ENCODE peak calls at places on chromosomes 2 and 18, in six cellular contexts. One of them, this sample, is unnamed.

GRCh38 chr2:202530038-202530437 is 104.7 kb upstream of the FAM117B start:
- DNase-seq in glomerular endothelial cell: no peak
- DNase-seq in GM20000: no peak
- DNase-seq in left cardiac atrium: no peak
- DNase-seq in NAMALWA: no peak
- DNase-seq in T-cell: no peak
- DNase-seq in this sample: no peak

GRCh38 chr2:84022810-84023431 is 436.2 kb downstream of the SUCLG1 start:
- DNase-seq in glomerular endothelial cell: peak
- DNase-seq in GM20000: peak
- DNase-seq in left cardiac atrium: no peak
- DNase-seq in NAMALWA: peak
- DNase-seq in T-cell: no peak
- DNase-seq in this sample: no peak

GRCh38 chr2:213065583-213066444 is 85.6 kb downstream of the IKZF2 start:
- DNase-seq in glomerular endothelial cell: no peak
- DNase-seq in GM20000: peak
- DNase-seq in left cardiac atrium: peak
- DNase-seq in NAMALWA: no peak
- DNase-seq in T-cell: no peak
- DNase-seq in this sample: peak

GRCh38 chr2:162126145-162126926 is 25.7 kb downstream of the GCG start:
- DNase-seq in glomerular endothelial cell: no peak
- DNase-seq in GM20000: peak
- DNase-seq in left cardiac atrium: no peak
- DNase-seq in NAMALWA: peak
- DNase-seq in T-cell: no peak
- DNase-seq in this sample: no peak

GRCh38 chr2:106816974-106817373 is 69.0 kb downstream of the ST6GAL2 start:
- DNase-seq in glomerular endothelial cell: no peak
- DNase-seq in GM20000: no peak
- DNase-seq in left cardiac atrium: peak
- DNase-seq in NAMALWA: no peak
- DNase-seq in T-cell: no peak
- DNase-seq in this sample: no peak

GRCh38 chr18:12394428-12394827 is 13.3 kb upstream of the PRELID3A start:
- DNase-seq in glomerular endothelial cell: no peak
- DNase-seq in GM20000: no peak
- DNase-seq in left cardiac atrium: no peak
- DNase-seq in NAMALWA: no peak
- DNase-seq in T-cell: no peak
- DNase-seq in this sample: no peak

GRCh38 chr2:226813148-226813701 is 13.6 kb upstream of the IRS1 start:
- DNase-seq in glomerular endothelial cell: no peak
- DNase-seq in GM20000: no peak
- DNase-seq in left cardiac atrium: no peak
- DNase-seq in NAMALWA: peak
- DNase-seq in T-cell: no peak
- DNase-seq in this sample: no peak

GRCh38 chr2:10265328-10266132 is 37.2 kb upstream of the HPCAL1 start:
- DNase-seq in glomerular endothelial cell: no peak
- DNase-seq in GM20000: no peak
- DNase-seq in left cardiac atrium: peak
- DNase-seq in NAMALWA: no peak
- DNase-seq in T-cell: no peak
- DNase-seq in this sample: no peak

GRCh38 chr18:55322176-55322735 is 265.7 kb downstream of the TCF4 start:
- DNase-seq in glomerular endothelial cell: peak
- DNase-seq in GM20000: peak
- DNase-seq in left cardiac atrium: peak
- DNase-seq in NAMALWA: peak
- DNase-seq in T-cell: no peak
- DNase-seq in this sample: peak

GRCh38 chr2:157933549-157933948 is 57.4 kb upstream of the ACVR1 start:
- DNase-seq in glomerular endothelial cell: no peak
- DNase-seq in GM20000: no peak
- DNase-seq in left cardiac atrium: no peak
- DNase-seq in NAMALWA: no peak
- DNase-seq in T-cell: no peak
- DNase-seq in this sample: peak

GRCh38 chr2:143034292-143035074 is 94.7 kb upstream of the ARHGAP15 start:
- DNase-seq in glomerular endothelial cell: peak
- DNase-seq in GM20000: peak
- DNase-seq in left cardiac atrium: peak
- DNase-seq in NAMALWA: peak
- DNase-seq in T-cell: peak
- DNase-seq in this sample: no peak

GRCh38 chr2:66445076-66445724 is 10.3 kb downstream of the MEIS1 start:
- DNase-seq in glomerular endothelial cell: no peak
- DNase-seq in GM20000: no peak
- DNase-seq in left cardiac atrium: peak
- DNase-seq in NAMALWA: no peak
- DNase-seq in T-cell: no peak
- DNase-seq in this sample: peak

GRCh38 chr2:114548151-114548550 is 105.7 kb downstream of the DPP10 start:
- DNase-seq in glomerular endothelial cell: no peak
- DNase-seq in GM20000: no peak
- DNase-seq in left cardiac atrium: no peak
- DNase-seq in NAMALWA: no peak
- DNase-seq in T-cell: no peak
- DNase-seq in this sample: no peak

GRCh38 chr2:200631287-200631686 is 45.5 kb downstream of the AOX1 start:
- DNase-seq in glomerular endothelial cell: no peak
- DNase-seq in GM20000: no peak
- DNase-seq in left cardiac atrium: no peak
- DNase-seq in NAMALWA: no peak
- DNase-seq in T-cell: no peak
- DNase-seq in this sample: no peak

GRCh38 chr18:72460210-72460680 is 83.9 kb downstream of the CBLN2 start:
- DNase-seq in glomerular endothelial cell: no peak
- DNase-seq in GM20000: no peak
- DNase-seq in left cardiac atrium: no peak
- DNase-seq in NAMALWA: no peak
- DNase-seq in T-cell: no peak
- DNase-seq in this sample: no peak

GRCh38 chr2:219291910-219292490 is 12.8 kb downstream of the DNAJB2 start:
- DNase-seq in glomerular endothelial cell: no peak
- DNase-seq in GM20000: no peak
- DNase-seq in left cardiac atrium: no peak
- DNase-seq in NAMALWA: no peak
- DNase-seq in T-cell: no peak
- DNase-seq in this sample: no peak

GRCh38 chr2:53941749-53942148 is 29.0 kb downstream of the PSME4 start:
- DNase-seq in glomerular endothelial cell: no peak
- DNase-seq in GM20000: peak
- DNase-seq in left cardiac atrium: no peak
- DNase-seq in NAMALWA: no peak
- DNase-seq in T-cell: no peak
- DNase-seq in this sample: no peak

GRCh38 chr2:205166749-205167148 is 515.6 kb upstream of the NRP2 start:
- DNase-seq in glomerular endothelial cell: no peak
- DNase-seq in GM20000: no peak
- DNase-seq in left cardiac atrium: no peak
- DNase-seq in NAMALWA: no peak
- DNase-seq in T-cell: no peak
- DNase-seq in this sample: no peak

GRCh38 chr18:58044370-58045264 is 591 bp downstream of the NEDD4L start:
- DNase-seq in glomerular endothelial cell: no peak
- DNase-seq in GM20000: no peak
- DNase-seq in left cardiac atrium: peak
- DNase-seq in NAMALWA: peak
- DNase-seq in T-cell: peak
- DNase-seq in this sample: peak

GRCh38 chr2:172672999-172673726 is 62.5 kb upstream of the RAPGEF4 start:
- DNase-seq in glomerular endothelial cell: no peak
- DNase-seq in GM20000: no peak
- DNase-seq in left cardiac atrium: no peak
- DNase-seq in NAMALWA: no peak
- DNase-seq in T-cell: no peak
- DNase-seq in this sample: no peak

GRCh38 chr2:171702781-171703556 is 15.7 kb downstream of the DYNC1I2 start:
- DNase-seq in glomerular endothelial cell: no peak
- DNase-seq in GM20000: no peak
- DNase-seq in left cardiac atrium: no peak
- DNase-seq in NAMALWA: no peak
- DNase-seq in T-cell: no peak
- DNase-seq in this sample: no peak

GRCh38 chr2:72011791-72012190 is 135.9 kb downstream of the CYP26B1 start:
- DNase-seq in glomerular endothelial cell: no peak
- DNase-seq in GM20000: no peak
- DNase-seq in left cardiac atrium: no peak
- DNase-seq in NAMALWA: no peak
- DNase-seq in T-cell: no peak
- DNase-seq in this sample: peak

GRCh38 chr2:18514838-18515461 is 45.5 kb downstream of the RDH14 start:
- DNase-seq in glomerular endothelial cell: no peak
- DNase-seq in GM20000: no peak
- DNase-seq in left cardiac atrium: no peak
- DNase-seq in NAMALWA: no peak
- DNase-seq in T-cell: no peak
- DNase-seq in this sample: no peak

GRCh38 chr2:24334245-24334633 is 26.1 kb downstream of the ITSN2 start:
- DNase-seq in glomerular endothelial cell: no peak
- DNase-seq in GM20000: no peak
- DNase-seq in left cardiac atrium: no peak
- DNase-seq in NAMALWA: no peak
- DNase-seq in T-cell: no peak
- DNase-seq in this sample: no peak

GRCh38 chr2:36663851-36664715 is 32.4 kb upstream of the VIT start:
- DNase-seq in glomerular endothelial cell: peak
- DNase-seq in GM20000: peak
- DNase-seq in left cardiac atrium: no peak
- DNase-seq in NAMALWA: peak
- DNase-seq in T-cell: no peak
- DNase-seq in this sample: no peak

GRCh38 chr18:69895081-69896047 is 52.3 kb downstream of the CD226 start:
- DNase-seq in glomerular endothelial cell: no peak
- DNase-seq in GM20000: no peak
- DNase-seq in left cardiac atrium: no peak
- DNase-seq in NAMALWA: no peak
- DNase-seq in T-cell: peak
- DNase-seq in this sample: no peak

This sample was measured in ecto neural progenitor cell.